ENCODE peak calls at places on chromosomes 12 and 14, in nine cellular contexts. One of them, this sample, is unnamed.

GRCh38 chr14:100132161-100132902 is 27.1 kb downstream of the DEGS2 start:
- DNase-seq in RWPE1: no peak
- DNase-seq in OCI-LY7: no peak
- DNase-seq in CD4-positive, CD25-positive, alpha-beta regulatory T cell: no peak
- DNase-seq in HL-60: no peak
- DNase-seq in thyroid gland: peak; percentile 60
- DNase-seq in cardiac muscle cell: peak; percentile 9
- DNase-seq in aorta: peak; percentile 84
- DNase-seq in body of pancreas: no peak
- DNase-seq in this sample: no peak

GRCh38 chr12:69666798-69667197 is 32.3 kb downstream of the BEST3 start:
- DNase-seq in RWPE1: no peak
- DNase-seq in OCI-LY7: no peak
- DNase-seq in CD4-positive, CD25-positive, alpha-beta regulatory T cell: no peak
- DNase-seq in HL-60: no peak
- DNase-seq in thyroid gland: no peak
- DNase-seq in cardiac muscle cell: no peak
- DNase-seq in aorta: no peak
- DNase-seq in body of pancreas: no peak
- DNase-seq in this sample: no peak

GRCh38 chr12:91388573-91388972 is 206.0 kb upstream of the DCN start:
- DNase-seq in RWPE1: no peak
- DNase-seq in OCI-LY7: no peak
- DNase-seq in CD4-positive, CD25-positive, alpha-beta regulatory T cell: no peak
- DNase-seq in HL-60: no peak
- DNase-seq in thyroid gland: peak; percentile 39
- DNase-seq in cardiac muscle cell: no peak
- DNase-seq in aorta: no peak
- DNase-seq in body of pancreas: no peak
- DNase-seq in this sample: no peak

GRCh38 chr12:12384601-12385321 is 27.9 kb downstream of the BORCS5 start:
- DNase-seq in RWPE1: no peak
- DNase-seq in OCI-LY7: no peak
- DNase-seq in CD4-positive, CD25-positive, alpha-beta regulatory T cell: peak; percentile 75
- DNase-seq in HL-60: no peak
- DNase-seq in thyroid gland: no peak
- DNase-seq in cardiac muscle cell: peak; percentile 35
- DNase-seq in aorta: no peak
- DNase-seq in body of pancreas: no peak
- DNase-seq in this sample: no peak

GRCh38 chr14:101017806-101018560 is 114.5 kb upstream of the RTL1 start:
- DNase-seq in RWPE1: no peak
- DNase-seq in OCI-LY7: no peak
- DNase-seq in CD4-positive, CD25-positive, alpha-beta regulatory T cell: no peak
- DNase-seq in HL-60: no peak
- DNase-seq in thyroid gland: no peak
- DNase-seq in cardiac muscle cell: no peak
- DNase-seq in aorta: peak; percentile 38
- DNase-seq in body of pancreas: no peak
- DNase-seq in this sample: no peak

GRCh38 chr12:124456652-124457152 is 110.7 kb downstream of the NCOR2 start:
- DNase-seq in RWPE1: no peak
- DNase-seq in OCI-LY7: no peak
- DNase-seq in CD4-positive, CD25-positive, alpha-beta regulatory T cell: peak; percentile 72
- DNase-seq in HL-60: peak; percentile 69
- DNase-seq in thyroid gland: no peak
- DNase-seq in cardiac muscle cell: no peak
- DNase-seq in aorta: peak; percentile 77
- DNase-seq in body of pancreas: no peak
- DNase-seq in this sample: no peak

GRCh38 chr12:80714055-80714454 is 2.7 kb upstream of the MYF5 start:
- DNase-seq in RWPE1: no peak
- DNase-seq in OCI-LY7: no peak
- DNase-seq in CD4-positive, CD25-positive, alpha-beta regulatory T cell: no peak
- DNase-seq in HL-60: no peak
- DNase-seq in thyroid gland: peak; percentile 28
- DNase-seq in cardiac muscle cell: peak; percentile 32
- DNase-seq in aorta: no peak
- DNase-seq in body of pancreas: peak; percentile 13
- DNase-seq in this sample: no peak

GRCh38 chr14:33794791-33795300 is 156.0 kb downstream of the EGLN3 start:
- DNase-seq in RWPE1: peak; percentile 13
- DNase-seq in OCI-LY7: no peak
- DNase-seq in CD4-positive, CD25-positive, alpha-beta regulatory T cell: no peak
- DNase-seq in HL-60: no peak
- DNase-seq in thyroid gland: no peak
- DNase-seq in cardiac muscle cell: no peak
- DNase-seq in aorta: no peak
- DNase-seq in body of pancreas: no peak
- DNase-seq in this sample: no peak

GRCh38 chr14:100605706-100606686 is 18.8 kb upstream of the BEGAIN start:
- DNase-seq in RWPE1: no peak
- DNase-seq in OCI-LY7: no peak
- DNase-seq in CD4-positive, CD25-positive, alpha-beta regulatory T cell: no peak
- DNase-seq in HL-60: no peak
- DNase-seq in thyroid gland: no peak
- DNase-seq in cardiac muscle cell: peak; percentile 43
- DNase-seq in aorta: peak; percentile 70
- DNase-seq in body of pancreas: no peak
- DNase-seq in this sample: no peak

GRCh38 chr14:68143341-68143807 is 323.8 kb downstream of the RAD51B start:
- DNase-seq in RWPE1: no peak
- DNase-seq in OCI-LY7: no peak
- DNase-seq in CD4-positive, CD25-positive, alpha-beta regulatory T cell: no peak
- DNase-seq in HL-60: no peak
- DNase-seq in thyroid gland: peak; percentile 37
- DNase-seq in cardiac muscle cell: peak; percentile 96
- DNase-seq in aorta: no peak
- DNase-seq in body of pancreas: peak; percentile 85
- DNase-seq in this sample: no peak

GRCh38 chr12:27382126-27382795 is 49.6 kb downstream of the BMAL2 start:
- DNase-seq in RWPE1: no peak
- DNase-seq in OCI-LY7: no peak
- DNase-seq in CD4-positive, CD25-positive, alpha-beta regulatory T cell: no peak
- DNase-seq in HL-60: no peak
- DNase-seq in thyroid gland: no peak
- DNase-seq in cardiac muscle cell: no peak
- DNase-seq in aorta: no peak
- DNase-seq in body of pancreas: no peak
- DNase-seq in this sample: no peak

GRCh38 chr12:47207005-47207717 is 127.4 kb upstream of the AMIGO2 start:
- DNase-seq in RWPE1: no peak
- DNase-seq in OCI-LY7: peak; percentile 74
- DNase-seq in CD4-positive, CD25-positive, alpha-beta regulatory T cell: peak; percentile 85
- DNase-seq in HL-60: peak; percentile 97
- DNase-seq in thyroid gland: no peak
- DNase-seq in cardiac muscle cell: no peak
- DNase-seq in aorta: no peak
- DNase-seq in body of pancreas: no peak
- DNase-seq in this sample: no peak

GRCh38 chr12:105256921-105257320 is 20.9 kb upstream of the APPL2 start:
- DNase-seq in RWPE1: no peak
- DNase-seq in OCI-LY7: no peak
- DNase-seq in CD4-positive, CD25-positive, alpha-beta regulatory T cell: no peak
- DNase-seq in HL-60: no peak
- DNase-seq in thyroid gland: no peak
- DNase-seq in cardiac muscle cell: no peak
- DNase-seq in aorta: no peak
- DNase-seq in body of pancreas: no peak
- DNase-seq in this sample: no peak

GRCh38 chr12:56087220-56087619 is 7.3 kb downstream of the ERBB3 start:
- DNase-seq in RWPE1: no peak
- DNase-seq in OCI-LY7: no peak
- DNase-seq in CD4-positive, CD25-positive, alpha-beta regulatory T cell: no peak
- DNase-seq in HL-60: no peak
- DNase-seq in thyroid gland: peak; percentile 98
- DNase-seq in cardiac muscle cell: peak; percentile 17
- DNase-seq in aorta: no peak
- DNase-seq in body of pancreas: peak; percentile 99
- DNase-seq in this sample: no peak

GRCh38 chr14:58638231-58639205 is 756 bp downstream of the DACT1 start:
- DNase-seq in RWPE1: peak; percentile 15
- DNase-seq in OCI-LY7: no peak
- DNase-seq in CD4-positive, CD25-positive, alpha-beta regulatory T cell: peak; percentile 19
- DNase-seq in HL-60: no peak
- DNase-seq in thyroid gland: peak; percentile 41
- DNase-seq in cardiac muscle cell: peak; percentile 56
- DNase-seq in aorta: peak; percentile 85
- DNase-seq in body of pancreas: peak; percentile 29
- DNase-seq in this sample: no peak

DNA sequence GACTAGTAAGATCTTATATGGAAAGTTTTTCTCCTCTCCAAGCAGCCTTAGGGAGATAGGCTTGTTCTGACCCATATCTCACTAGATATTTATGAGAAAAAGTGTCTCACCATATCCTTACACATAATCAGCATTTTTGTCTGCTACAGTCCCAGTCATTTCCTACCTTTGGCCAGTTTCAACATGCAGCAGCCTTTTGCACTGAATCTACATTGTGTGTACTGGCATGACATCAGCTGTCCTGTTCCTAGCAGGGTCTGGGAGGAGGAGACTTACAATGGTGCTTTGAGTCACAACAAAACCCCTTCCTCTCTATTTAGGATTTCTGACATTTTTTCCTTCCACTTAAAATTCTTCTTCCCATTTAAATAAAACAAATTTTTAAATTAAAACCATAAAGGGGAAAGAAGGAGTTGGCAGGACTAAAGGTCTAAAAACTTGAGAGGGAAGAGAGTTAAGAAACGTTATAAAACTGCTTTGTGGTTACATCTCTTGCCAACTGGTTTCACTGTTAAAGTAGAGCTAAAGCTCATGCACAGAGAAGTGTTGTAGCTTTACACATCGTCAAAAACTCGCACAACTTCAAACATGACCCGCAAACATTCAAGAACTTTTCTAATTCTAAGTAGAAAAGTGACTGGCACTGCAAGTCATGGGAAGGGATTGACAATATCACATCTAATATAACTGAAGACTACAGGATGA is 53.3 kb upstream of the CERS5 start:
- DNase-seq in RWPE1: peak; percentile 81
- DNase-seq in OCI-LY7: peak; percentile 45
- DNase-seq in CD4-positive, CD25-positive, alpha-beta regulatory T cell: peak; percentile 68
- DNase-seq in HL-60: no peak
- DNase-seq in thyroid gland: no peak
- DNase-seq in cardiac muscle cell: peak; percentile 81
- DNase-seq in aorta: no peak
- DNase-seq in body of pancreas: no peak
- DNase-seq in this sample: no peak
- H3K27ac ChIP-seq in RWPE1: peak overlapping the region; percentile 97
- H3K27ac ChIP-seq in OCI-LY7: peak overlapping the region; percentile 86
- H3K27ac ChIP-seq in CD4-positive, CD25-positive, alpha-beta regulatory T cell: peak overlapping the region; percentile 77
- H3K27ac ChIP-seq in HL-60: peak overlapping the region; percentile 60
- H3K27ac ChIP-seq in thyroid gland: peak overlapping the region; percentile 56
- H3K27ac ChIP-seq in cardiac muscle cell: peak overlapping the region; percentile 95
- H3K27ac ChIP-seq in aorta: peak overlapping the region; percentile 28
- H3K27ac ChIP-seq in body of pancreas: peak overlapping the region; percentile 61
- H3K27ac ChIP-seq in this sample: peak overlapping the region; percentile 9

DNA sequence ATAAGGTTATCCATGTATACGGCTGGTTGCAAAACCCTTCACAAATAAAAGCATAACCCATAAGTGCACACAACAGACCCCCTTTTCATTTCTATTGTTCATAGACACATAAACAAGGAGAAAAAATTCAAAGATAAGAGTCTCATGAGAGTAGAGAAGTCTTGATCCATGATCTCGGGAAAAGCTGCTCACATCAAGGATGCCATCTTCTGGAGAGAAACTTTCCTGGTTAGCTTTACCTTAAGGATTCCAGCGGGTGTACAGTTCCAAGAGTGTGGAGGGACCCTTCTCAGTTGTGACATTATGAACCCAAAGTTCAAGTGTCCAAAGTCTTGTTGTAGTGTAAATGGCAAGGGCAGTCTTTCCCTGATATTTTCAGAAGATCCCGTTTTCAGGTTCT is 144.5 kb downstream of the LLPH start:
- DNase-seq in RWPE1: no peak
- DNase-seq in OCI-LY7: no peak
- DNase-seq in CD4-positive, CD25-positive, alpha-beta regulatory T cell: no peak
- DNase-seq in HL-60: no peak
- DNase-seq in thyroid gland: no peak
- DNase-seq in cardiac muscle cell: no peak
- DNase-seq in aorta: no peak
- DNase-seq in body of pancreas: no peak
- DNase-seq in this sample: no peak
- H3K27ac ChIP-seq in RWPE1: no peak overlapping the region
- H3K27ac ChIP-seq in OCI-LY7: no peak overlapping the region
- H3K27ac ChIP-seq in CD4-positive, CD25-positive, alpha-beta regulatory T cell: no peak overlapping the region
- H3K27ac ChIP-seq in HL-60: no peak overlapping the region
- H3K27ac ChIP-seq in thyroid gland: no peak overlapping the region
- H3K27ac ChIP-seq in cardiac muscle cell: no peak overlapping the region
- H3K27ac ChIP-seq in aorta: no peak overlapping the region
- H3K27ac ChIP-seq in body of pancreas: no peak overlapping the region
- H3K27ac ChIP-seq in this sample: no peak overlapping the region

DNA sequence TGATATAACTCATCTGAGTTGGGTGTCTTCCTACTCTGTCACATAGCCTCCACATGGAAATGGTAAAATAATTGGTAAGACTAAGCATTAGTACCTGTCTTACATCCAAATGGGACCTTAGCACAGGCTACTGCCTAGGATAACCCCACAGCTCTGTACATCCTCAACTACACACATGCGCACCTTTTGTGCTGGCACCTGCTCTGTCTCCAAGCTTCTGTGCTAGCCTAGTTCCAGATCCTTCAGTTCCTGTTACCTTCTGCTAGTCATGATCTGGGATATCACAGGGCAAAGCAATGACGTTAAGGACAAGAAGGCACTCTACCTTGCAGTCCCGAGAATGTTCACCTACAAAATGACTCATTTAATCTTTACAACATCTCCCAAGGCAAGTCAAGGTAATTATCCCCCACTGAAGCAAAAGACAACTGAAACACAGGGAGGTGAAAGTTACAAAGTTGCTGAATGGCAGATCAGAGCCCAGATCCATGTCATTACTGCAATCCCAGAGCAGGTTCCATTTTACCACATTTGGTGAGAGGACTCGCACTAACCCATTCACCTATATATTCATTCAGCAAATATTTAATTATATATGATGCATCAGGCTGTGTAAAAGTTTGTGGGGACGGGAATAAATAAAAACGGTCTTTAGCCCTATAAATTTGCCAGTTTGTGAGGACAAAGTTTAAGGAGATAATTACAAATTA is 61.7 kb downstream of the PPM1H start:
- DNase-seq in RWPE1: no peak
- DNase-seq in OCI-LY7: no peak
- DNase-seq in CD4-positive, CD25-positive, alpha-beta regulatory T cell: no peak
- DNase-seq in HL-60: no peak
- DNase-seq in thyroid gland: no peak
- DNase-seq in cardiac muscle cell: no peak
- DNase-seq in aorta: no peak
- DNase-seq in body of pancreas: no peak
- DNase-seq in this sample: no peak
- H3K27ac ChIP-seq in RWPE1: no peak overlapping the region
- H3K27ac ChIP-seq in OCI-LY7: no peak overlapping the region
- H3K27ac ChIP-seq in CD4-positive, CD25-positive, alpha-beta regulatory T cell: no peak overlapping the region
- H3K27ac ChIP-seq in HL-60: no peak overlapping the region
- H3K27ac ChIP-seq in thyroid gland: no peak overlapping the region
- H3K27ac ChIP-seq in cardiac muscle cell: no peak overlapping the region
- H3K27ac ChIP-seq in aorta: no peak overlapping the region
- H3K27ac ChIP-seq in body of pancreas: no peak overlapping the region
- H3K27ac ChIP-seq in this sample: no peak overlapping the region

DNA sequence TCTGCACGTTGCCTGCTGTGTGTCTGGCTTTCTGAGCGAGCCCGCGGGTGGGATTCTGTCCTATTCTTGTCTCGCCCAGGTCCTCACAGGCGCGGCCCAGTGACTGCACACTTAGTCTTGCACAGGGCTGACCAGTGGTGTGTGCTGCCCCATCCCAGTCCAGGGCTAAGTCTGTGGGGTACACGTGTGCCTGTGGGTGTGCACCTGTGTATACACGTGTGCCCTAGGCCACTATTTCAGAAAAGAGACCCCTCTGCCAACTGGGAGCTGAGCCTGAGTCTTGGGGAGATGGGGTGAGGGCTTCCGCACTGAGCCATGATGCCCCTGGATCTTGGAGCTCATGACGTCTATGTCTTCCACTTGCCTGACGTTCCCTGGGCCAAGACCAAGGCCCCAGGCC is 185.5 kb upstream of the PRMT8 start:
- DNase-seq in RWPE1: no peak
- DNase-seq in OCI-LY7: no peak
- DNase-seq in CD4-positive, CD25-positive, alpha-beta regulatory T cell: no peak
- DNase-seq in HL-60: no peak
- DNase-seq in thyroid gland: no peak
- DNase-seq in cardiac muscle cell: no peak
- DNase-seq in aorta: no peak
- DNase-seq in body of pancreas: no peak
- DNase-seq in this sample: no peak
- H3K27ac ChIP-seq in RWPE1: no peak overlapping the region
- H3K27ac ChIP-seq in OCI-LY7: no peak overlapping the region
- H3K27ac ChIP-seq in CD4-positive, CD25-positive, alpha-beta regulatory T cell: no peak overlapping the region
- H3K27ac ChIP-seq in HL-60: no peak overlapping the region
- H3K27ac ChIP-seq in thyroid gland: no peak overlapping the region
- H3K27ac ChIP-seq in cardiac muscle cell: no peak overlapping the region
- H3K27ac ChIP-seq in aorta: no peak overlapping the region
- H3K27ac ChIP-seq in body of pancreas: no peak overlapping the region
- H3K27ac ChIP-seq in this sample: no peak overlapping the region

This sample was measured in substantia nigra.